ENCODE peak calls at places on chromosomes 5 and 9, in six cellular contexts. F is A549, D is RWPE1, J is breast epithelium, T is WERI-Rb-1, Y is upper lobe of left lung. X is an unnamed sample.

GRCh38 chr5:37248387-37248969 is 698 bp downstream of the CPLANE1 start:
- DNase-seq in D (no peak), T (peak; percentile 22), F (peak; percentile 44), Y (no peak), J (no peak), X (no peak)

GRCh38 chr9:17402309-17402708 is 176.6 kb upstream of the SH3GL2 start:
- DNase-seq in J (no peak), F (peak; percentile 19), D (peak; percentile 7), Y (no peak), T (no peak), X (no peak)

GRCh38 chr5:50699737-50700136 is 33.3 kb downstream of the PARP8 start:
- DNase-seq in J (no peak), T (no peak), D (peak; percentile 16), Y (no peak), F (no peak), X (no peak)

GRCh38 chr5:142674438-142675210 is 11.3 kb downstream of the FGF1 start:
- DNase-seq in J (no peak), D (peak; percentile 49), F (no peak), T (no peak), Y (no peak), X (no peak)

GRCh38 chr5:132011561-132012384 is at the start of gene ACSL6:
- DNase-seq in J (no peak), Y (peak; percentile 32), T (peak; percentile 55), F (no peak), D (peak; percentile 49), X (peak; percentile 43)

GRCh38 chr9:135247174-135247930 is 159.9 kb downstream of the OLFM1 start:
- DNase-seq in F (no peak), Y (peak; percentile 67), T (no peak), D (no peak), J (no peak), X (no peak)

GRCh38 chr5:76204191-76204590 is 121.0 kb downstream of the SV2C start:
- DNase-seq in J (no peak), F (no peak), Y (no peak), T (no peak), D (no peak), X (no peak)

GRCh38 chr9:98594551-98595160 is 114.1 kb downstream of the GABBR2 start:
- DNase-seq in F (no peak), D (no peak), Y (no peak), T (peak; percentile 4), J (no peak), X (no peak)

GRCh38 chr5:154850255-154851062 is at the start of gene FAXDC2:
- DNase-seq in T (no peak), D (peak; percentile 61), F (no peak), J (peak; percentile 77), Y (peak; percentile 84), X (peak; percentile 81)

GRCh38 chr5:31161772-31162171 is 31.7 kb upstream of the CDH6 start:
- DNase-seq in T (no peak), F (peak; percentile 14), Y (no peak), D (no peak), J (no peak), X (no peak)

GRCh38 chr5:166961028-166961427 is 1330.4 kb upstream of the WWC1 start:
- DNase-seq in J (no peak), D (no peak), T (no peak), Y (no peak), F (peak; percentile 12), X (no peak)

GRCh38 chr9:112820886-112821285 is 69.8 kb downstream of the SLC46A2 start:
- DNase-seq in J (no peak), F (no peak), Y (no peak), T (no peak), D (peak; percentile 45), X (no peak)

GRCh38 chr9:138067594-138068367 is 190.2 kb downstream of the CACNA1B start:
- DNase-seq in F (no peak), T (peak; percentile 1), J (peak; percentile 9), D (no peak), Y (peak; percentile 12), X (peak; percentile 17)

GRCh38 chr9:38059233-38059936 is 9.6 kb downstream of the SHB start:
- DNase-seq in Y (no peak), D (no peak), J (no peak), F (no peak), T (no peak), X (no peak)

GRCh38 chr5:61631438-61631941 is 299.4 kb downstream of the ZSWIM6 start:
- DNase-seq in Y (no peak), D (no peak), F (no peak), T (no peak), J (peak; percentile 40), X (no peak)

GRCh38 chr9:111440226-111440625 is 44.0 kb downstream of the ECPAS start:
- DNase-seq in D (no peak), F (no peak), J (no peak), Y (no peak), T (no peak), X (no peak)

GRCh38 chr9:125768803-125769202 is 21.6 kb downstream of the PBX3 start:
- DNase-seq in Y (no peak), F (no peak), D (no peak), J (no peak), T (no peak), X (no peak)

GRCh38 chr9:104802110-104802509 is 38.2 kb downstream of the NIPSNAP3B start:
- DNase-seq in Y (no peak), D (no peak), J (no peak), T (no peak), F (no peak), X (no peak)

GRCh38 chr9:93346240-93347112 is 105.0 kb upstream of the FAM120A start:
- DNase-seq in J (no peak), F (no peak), D (no peak), Y (no peak), T (no peak), X (no peak)

GRCh38 chr5:80686757-80687156 is 32.0 kb upstream of the DHFR start:
- DNase-seq in J (no peak), D (peak; percentile 16), F (peak; percentile 9), Y (no peak), T (no peak), X (no peak)

GRCh38 chr5:151600069-151600665 is 9.0 kb upstream of the FAT2 start:
- DNase-seq in D (no peak), T (no peak), J (no peak), Y (no peak), F (no peak), X (no peak)

GRCh38 chr9:120730661-120731514 is 16.6 kb upstream of the MEGF9 start:
- DNase-seq in J (no peak), F (no peak), Y (peak; percentile 93), D (peak; percentile 67), T (peak; percentile 76), X (no peak)

GRCh38 chr5:102807878-102808502 is 52.9 kb downstream of the PAM start:
- DNase-seq in J (no peak), D (no peak), Y (no peak), F (peak; percentile 4), T (no peak), X (peak; percentile 45)

GRCh38 chr5:31194458-31194808 is 947 bp downstream of the CDH6 start:
- DNase-seq in J (no peak), T (peak; percentile 11), F (peak; percentile 2), D (no peak), Y (no peak), X (no peak)

DNA sequence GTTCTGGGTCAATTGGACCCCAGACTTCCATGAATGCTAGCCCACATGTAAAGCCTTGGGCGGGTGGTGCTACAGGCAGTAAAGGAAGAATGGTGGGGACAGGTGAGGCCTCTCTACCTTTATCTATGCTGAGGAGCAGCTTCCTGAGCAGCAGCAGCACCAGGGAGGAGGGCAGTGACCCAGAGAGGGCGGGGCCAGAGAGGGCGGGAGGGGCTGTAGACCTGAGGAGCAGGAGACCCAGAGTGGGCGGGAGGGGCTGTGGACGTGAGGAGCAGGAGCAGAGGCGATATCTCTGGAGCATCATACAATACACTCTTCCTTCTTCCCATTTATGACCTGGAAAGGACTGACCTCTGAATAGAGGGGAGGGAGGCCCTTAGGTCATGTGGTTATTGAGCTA is 165.9 kb downstream of the MTRR start:
- DNase-seq in Y (no peak), F (no peak), J (no peak), T (no peak), D (no peak), X (peak; percentile 61)
- H3K27ac ChIP-seq in Y (no peak overlapping the region), F (no peak overlapping the region), J (no peak overlapping the region), T (no peak overlapping the region), D (no peak overlapping the region), X (no peak overlapping the region)

GRCh38 chr5:122183098-122183794 is 53.9 kb downstream of the ZNF474 start:
- DNase-seq in F (peak; percentile 3), J (peak; percentile 56), D (peak; percentile 87), Y (peak; percentile 88), T (no peak), X (no peak)

GRCh38 chr5:122183795-122184185 is 54.4 kb downstream of the ZNF474 start:
- DNase-seq in Y (no peak), T (no peak), D (no peak), F (no peak), J (no peak), X (no peak)

GRCh38 chr5:122187426-122187825 is 58.1 kb downstream of the ZNF474 start:
- DNase-seq in Y (peak; percentile 42), D (no peak), J (no peak), F (no peak), T (no peak), X (no peak)

GRCh38 chr5:122182491-122182921 is 53.2 kb downstream of the ZNF474 start:
- DNase-seq in F (no peak), D (peak; percentile 71), J (no peak), T (peak; percentile 29), Y (peak; percentile 52), X (peak; percentile 42)

DNA sequence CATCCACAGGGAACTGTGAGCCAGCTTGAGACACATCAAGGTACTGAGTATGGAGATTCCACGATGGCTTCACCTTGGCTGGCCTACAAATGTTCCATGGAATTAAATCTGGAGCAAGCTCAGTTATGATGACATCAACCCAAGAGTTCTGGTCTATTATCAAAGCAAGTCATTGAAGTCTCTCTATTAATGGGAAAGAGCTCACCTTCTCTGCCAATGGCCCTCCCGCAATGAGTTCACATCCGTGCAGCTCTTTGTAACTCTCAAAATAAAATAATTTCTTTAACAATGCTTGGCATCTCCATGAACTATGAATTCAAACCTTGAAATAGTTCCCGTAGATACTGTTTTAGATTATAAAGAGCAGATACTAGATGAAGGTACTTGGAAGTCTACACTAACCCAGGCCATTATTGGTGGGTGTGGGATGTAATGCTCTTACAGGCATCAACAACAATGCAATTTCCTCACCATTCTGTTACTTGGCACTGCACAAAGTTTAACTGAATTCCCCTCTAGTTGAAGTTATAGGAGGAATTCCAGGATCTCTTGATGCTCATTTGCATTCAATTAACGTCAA is 55.4 kb downstream of the ZNF474 start:
- DNase-seq in F (no peak), Y (no peak), D (no peak), T (no peak), J (no peak), X (no peak)
- H3K27ac ChIP-seq in F (no peak overlapping the region), Y (no peak overlapping the region), D (no peak overlapping the region), T (no peak overlapping the region), J (no peak overlapping the region), X (no peak overlapping the region)

GRCh38 chr9:5452286-5452609 is 1.9 kb downstream of the CD274 start:
- DNase-seq in T (no peak), Y (no peak), J (no peak), F (no peak), D (no peak), X (no peak)
- H3K27ac ChIP-seq in T (no peak overlapping the region), Y (peak overlapping the region; percentile 88), J (no peak overlapping the region), F (no peak overlapping the region), D (no peak overlapping the region), X (no peak overlapping the region)

DNA sequence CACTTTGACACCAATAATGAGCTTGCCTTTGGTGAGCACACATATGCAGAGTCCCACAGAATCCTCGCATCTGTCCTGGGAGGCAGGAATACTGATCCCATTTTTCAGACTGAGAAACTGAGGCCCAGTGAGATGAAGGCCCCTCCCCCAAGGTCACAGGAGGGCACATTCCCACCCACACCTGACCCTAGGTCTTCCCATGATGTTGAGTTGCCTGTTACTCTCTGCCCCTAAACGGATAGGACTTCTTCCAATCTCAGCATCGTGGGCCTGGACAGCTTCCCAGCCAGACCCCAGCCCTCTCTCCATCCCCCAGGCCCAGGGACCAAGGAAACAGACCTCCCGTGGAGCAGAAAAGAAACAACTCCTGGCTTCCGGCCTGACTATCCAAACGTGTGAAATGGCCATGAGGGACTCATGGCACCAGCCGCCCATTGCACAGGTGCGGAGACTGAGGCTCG is 877 bp downstream of the SH3GLB2 start:
- DNase-seq in D (no peak), Y (no peak), J (no peak), F (no peak), T (no peak), X (no peak)
- H3K27ac ChIP-seq in D (peak overlapping the region; percentile 79), Y (peak overlapping the region; percentile 72), J (peak overlapping the region; percentile 87), F (peak overlapping the region; percentile 82), T (peak overlapping the region; percentile 84), X (no peak overlapping the region)